ENCODE peak calls at places on chromosomes 2 and 18, in seven cellular contexts. One of them, this sample, is unnamed.

GRCh38 chr2:85936421-85937068 is 47.8 kb upstream of the ST3GAL5 start:
- DNase-seq in fibroblast of villous mesenchyme: no peak
- DNase-seq in colonic mucosa: no peak
- DNase-seq in epithelial cell of esophagus: no peak
- DNase-seq in fibroblast of the aortic adventitia: no peak
- DNase-seq in lower leg skin: no peak
- DNase-seq in tibial nerve: no peak
- DNase-seq in this sample: no peak

GRCh38 chr2:130837811-130838565 is 1.3 kb downstream of the ARHGEF4 start:
- DNase-seq in lower leg skin: no peak
- DNase-seq in tibial nerve: no peak
- DNase-seq in colonic mucosa: no peak
- DNase-seq in fibroblast of the aortic adventitia: no peak
- DNase-seq in fibroblast of villous mesenchyme: no peak
- DNase-seq in epithelial cell of esophagus: no peak
- DNase-seq in this sample: no peak

GRCh38 chr2:169362346-169363026 is at the start of gene LRP2:
- DNase-seq in lower leg skin: no peak
- DNase-seq in tibial nerve: no peak
- DNase-seq in epithelial cell of esophagus: no peak
- DNase-seq in colonic mucosa: peak; percentile 24
- DNase-seq in fibroblast of the aortic adventitia: no peak
- DNase-seq in fibroblast of villous mesenchyme: no peak
- DNase-seq in this sample: no peak

GRCh38 chr2:15810451-15811150 is 129.7 kb upstream of the MYCN start:
- DNase-seq in lower leg skin: no peak
- DNase-seq in fibroblast of villous mesenchyme: no peak
- DNase-seq in tibial nerve: no peak
- DNase-seq in colonic mucosa: no peak
- DNase-seq in epithelial cell of esophagus: no peak
- DNase-seq in fibroblast of the aortic adventitia: no peak
- DNase-seq in this sample: no peak

GRCh38 chr2:109660046-109660860 is 46.1 kb downstream of the SOWAHC start:
- DNase-seq in epithelial cell of esophagus: peak; percentile 30
- DNase-seq in fibroblast of villous mesenchyme: no peak
- DNase-seq in fibroblast of the aortic adventitia: no peak
- DNase-seq in tibial nerve: no peak
- DNase-seq in lower leg skin: peak; percentile 74
- DNase-seq in colonic mucosa: no peak
- DNase-seq in this sample: no peak

GRCh38 chr2:230411484-230412368 is 4.3 kb upstream of the SP100 start:
- DNase-seq in fibroblast of the aortic adventitia: peak; percentile 74
- DNase-seq in fibroblast of villous mesenchyme: peak; percentile 80
- DNase-seq in colonic mucosa: peak; percentile 75
- DNase-seq in lower leg skin: peak; percentile 89
- DNase-seq in epithelial cell of esophagus: peak; percentile 43
- DNase-seq in tibial nerve: peak; percentile 42
- DNase-seq in this sample: no peak

GRCh38 chr2:144290276-144290675 is 229.6 kb downstream of the ZEB2 start:
- DNase-seq in colonic mucosa: no peak
- DNase-seq in epithelial cell of esophagus: no peak
- DNase-seq in fibroblast of the aortic adventitia: no peak
- DNase-seq in fibroblast of villous mesenchyme: no peak
- DNase-seq in lower leg skin: no peak
- DNase-seq in tibial nerve: no peak
- DNase-seq in this sample: no peak

GRCh38 chr2:240280621-240281020 is 140.2 kb upstream of the OTOS start:
- DNase-seq in colonic mucosa: no peak
- DNase-seq in fibroblast of the aortic adventitia: no peak
- DNase-seq in lower leg skin: no peak
- DNase-seq in tibial nerve: no peak
- DNase-seq in fibroblast of villous mesenchyme: peak; percentile 30
- DNase-seq in epithelial cell of esophagus: no peak
- DNase-seq in this sample: no peak

GRCh38 chr2:84889332-84889731 is 8.4 kb upstream of the TRABD2A start:
- DNase-seq in colonic mucosa: peak; percentile 17
- DNase-seq in epithelial cell of esophagus: no peak
- DNase-seq in tibial nerve: no peak
- DNase-seq in fibroblast of villous mesenchyme: no peak
- DNase-seq in lower leg skin: no peak
- DNase-seq in fibroblast of the aortic adventitia: no peak
- DNase-seq in this sample: no peak

GRCh38 chr2:191593622-191594416 is 84.1 kb upstream of the NABP1 start:
- DNase-seq in tibial nerve: no peak
- DNase-seq in lower leg skin: no peak
- DNase-seq in fibroblast of villous mesenchyme: no peak
- DNase-seq in fibroblast of the aortic adventitia: peak; percentile 66
- DNase-seq in epithelial cell of esophagus: peak; percentile 98
- DNase-seq in colonic mucosa: no peak
- DNase-seq in this sample: no peak

GRCh38 chr2:23551875-23552274 is 166.9 kb downstream of the KLHL29 start:
- DNase-seq in fibroblast of the aortic adventitia: no peak
- DNase-seq in epithelial cell of esophagus: no peak
- DNase-seq in fibroblast of villous mesenchyme: no peak
- DNase-seq in tibial nerve: no peak
- DNase-seq in lower leg skin: no peak
- DNase-seq in colonic mucosa: no peak
- DNase-seq in this sample: no peak

DNA sequence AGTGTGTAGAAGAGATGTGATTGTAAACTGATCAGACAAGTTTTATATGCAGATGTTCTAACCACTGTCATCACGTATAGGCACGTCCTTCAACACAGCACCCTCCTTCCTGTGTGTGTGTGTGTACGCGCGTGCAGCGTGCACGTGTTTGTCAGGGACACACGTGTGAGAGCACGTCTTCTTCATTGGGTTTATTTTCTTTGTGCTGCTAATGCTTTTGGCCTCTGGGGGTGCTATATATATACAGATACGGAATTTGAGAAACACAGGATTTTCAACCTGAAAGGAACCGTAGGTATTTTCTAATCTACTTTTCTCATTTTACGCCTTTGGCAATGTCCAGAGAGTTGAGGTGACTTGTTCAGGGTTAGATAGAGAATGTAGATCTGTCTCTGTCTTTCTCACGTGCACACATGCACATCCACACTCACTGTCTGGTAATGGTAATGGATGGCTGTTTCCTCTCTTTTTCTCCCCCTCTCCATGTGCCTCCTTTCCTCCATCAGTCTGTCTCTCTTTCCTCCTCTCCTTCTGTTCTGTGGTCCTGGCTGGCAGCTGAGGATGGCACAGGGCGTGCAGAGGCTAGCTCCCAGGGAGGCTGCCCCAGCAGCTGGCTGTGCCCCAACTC is 13.4 kb upstream of the CELF4 start:
- DNase-seq in fibroblast of villous mesenchyme: no peak
- DNase-seq in tibial nerve: no peak
- DNase-seq in fibroblast of the aortic adventitia: peak; percentile 7
- DNase-seq in colonic mucosa: no peak
- DNase-seq in epithelial cell of esophagus: peak; percentile 42
- DNase-seq in lower leg skin: no peak
- DNase-seq in this sample: no peak
- TF ChIP-seq CTCF in fibroblast of villous mesenchyme: peak; percentile 25
- TF ChIP-seq CTCF in tibial nerve: peak; percentile 21
- TF ChIP-seq CTCF in fibroblast of the aortic adventitia: peak; percentile 35
- TF ChIP-seq CTCF in colonic mucosa: no peak
- TF ChIP-seq CTCF in epithelial cell of esophagus: peak; percentile 49
- TF ChIP-seq CTCF in lower leg skin: no peak
- TF ChIP-seq CTCF in this sample: peak; percentile 20

GRCh38 chr2:31675485-31675901 is 94.8 kb upstream of the SRD5A2 start:
- DNase-seq in epithelial cell of esophagus: no peak
- DNase-seq in fibroblast of the aortic adventitia: no peak
- DNase-seq in lower leg skin: no peak
- DNase-seq in fibroblast of villous mesenchyme: no peak
- DNase-seq in tibial nerve: no peak
- DNase-seq in colonic mucosa: no peak
- DNase-seq in this sample: no peak
- TF ChIP-seq CTCF in epithelial cell of esophagus: no peak
- TF ChIP-seq CTCF in fibroblast of the aortic adventitia: no peak
- TF ChIP-seq CTCF in lower leg skin: no peak
- TF ChIP-seq CTCF in fibroblast of villous mesenchyme: no peak
- TF ChIP-seq CTCF in tibial nerve: no peak
- TF ChIP-seq CTCF in colonic mucosa: no peak
- TF ChIP-seq CTCF in this sample: no peak

GRCh38 chr2:148978736-148979135 is 59.8 kb upstream of the LYPD6B start:
- DNase-seq in lower leg skin: no peak
- DNase-seq in epithelial cell of esophagus: no peak
- DNase-seq in fibroblast of villous mesenchyme: peak; percentile 24
- DNase-seq in fibroblast of the aortic adventitia: peak; percentile 12
- DNase-seq in tibial nerve: peak; percentile 33
- DNase-seq in colonic mucosa: no peak
- DNase-seq in this sample: no peak

GRCh38 chr2:148979919-148980277 is 58.6 kb upstream of the LYPD6B start:
- DNase-seq in tibial nerve: no peak
- DNase-seq in epithelial cell of esophagus: no peak
- DNase-seq in lower leg skin: no peak
- DNase-seq in fibroblast of the aortic adventitia: no peak
- DNase-seq in fibroblast of villous mesenchyme: no peak
- DNase-seq in colonic mucosa: no peak
- DNase-seq in this sample: no peak

GRCh38 chr2:148981350-148981749 is 57.1 kb upstream of the LYPD6B start:
- DNase-seq in lower leg skin: no peak
- DNase-seq in tibial nerve: no peak
- DNase-seq in epithelial cell of esophagus: no peak
- DNase-seq in colonic mucosa: no peak
- DNase-seq in fibroblast of villous mesenchyme: no peak
- DNase-seq in fibroblast of the aortic adventitia: no peak
- DNase-seq in this sample: no peak

GRCh38 chr2:148979164-148979918 is 59.2 kb upstream of the LYPD6B start:
- DNase-seq in tibial nerve: no peak
- DNase-seq in fibroblast of the aortic adventitia: no peak
- DNase-seq in colonic mucosa: no peak
- DNase-seq in epithelial cell of esophagus: no peak
- DNase-seq in fibroblast of villous mesenchyme: no peak
- DNase-seq in lower leg skin: no peak
- DNase-seq in this sample: no peak

DNA sequence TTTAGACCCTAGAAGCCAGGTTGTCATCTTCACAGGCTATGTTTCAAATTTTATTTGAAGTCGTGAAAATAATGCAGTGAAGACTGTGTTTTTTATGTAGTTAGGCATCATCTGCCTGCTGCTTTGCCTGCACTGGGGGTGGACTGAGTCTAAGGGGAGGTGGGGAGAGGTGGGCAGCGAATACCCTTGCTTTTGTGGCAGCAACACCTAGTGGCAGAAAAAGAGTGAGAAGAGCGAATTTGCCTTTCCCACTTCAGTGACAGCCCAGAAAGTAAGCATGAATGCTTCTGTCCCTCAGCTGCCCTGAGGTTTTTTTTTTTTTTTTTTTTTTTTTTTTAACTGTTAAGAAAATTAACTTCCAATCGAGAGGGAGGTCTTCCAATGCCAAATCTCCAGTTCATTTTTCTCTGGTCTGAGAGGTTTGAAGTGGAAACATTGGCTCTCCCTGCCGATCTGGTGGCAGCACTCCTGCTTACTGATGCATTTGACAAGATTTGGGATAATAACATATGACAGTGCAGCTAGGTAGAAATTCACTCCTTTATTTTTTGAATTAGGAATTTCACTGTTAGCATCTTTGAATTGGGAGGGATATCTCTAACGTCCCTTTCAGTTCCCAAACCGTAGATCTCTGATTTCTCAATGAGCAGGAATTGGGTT is 60.3 kb upstream of the LYPD6B start:
- DNase-seq in fibroblast of the aortic adventitia: no peak
- DNase-seq in fibroblast of villous mesenchyme: no peak
- DNase-seq in lower leg skin: no peak
- DNase-seq in tibial nerve: no peak
- DNase-seq in epithelial cell of esophagus: no peak
- DNase-seq in colonic mucosa: no peak
- DNase-seq in this sample: no peak
- TF ChIP-seq CTCF in fibroblast of the aortic adventitia: no peak
- TF ChIP-seq CTCF in fibroblast of villous mesenchyme: no peak
- TF ChIP-seq CTCF in lower leg skin: no peak
- TF ChIP-seq CTCF in tibial nerve: no peak
- TF ChIP-seq CTCF in epithelial cell of esophagus: no peak
- TF ChIP-seq CTCF in colonic mucosa: no peak
- TF ChIP-seq CTCF in this sample: no peak

DNA sequence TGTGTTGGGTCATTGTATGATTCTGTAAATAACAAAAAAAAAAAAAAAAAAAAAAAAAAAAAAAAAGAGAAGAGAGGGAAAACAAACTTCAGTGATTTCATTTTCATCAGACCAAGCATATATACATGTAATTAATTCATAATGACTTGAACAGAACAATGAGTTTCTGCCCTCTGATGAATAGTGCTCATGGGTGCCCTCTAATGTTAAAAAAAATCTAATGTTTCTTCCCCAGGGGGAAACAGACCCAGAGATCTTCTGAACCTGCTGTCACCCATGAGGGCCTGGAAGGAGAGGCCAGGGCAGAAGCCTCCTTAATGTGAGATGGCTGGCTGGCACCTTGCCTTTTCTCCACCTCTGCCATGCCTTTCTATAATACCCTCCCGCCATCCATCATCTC is 289.2 kb downstream of the ZNF521 start:
- DNase-seq in colonic mucosa: no peak
- DNase-seq in tibial nerve: no peak
- DNase-seq in fibroblast of the aortic adventitia: no peak
- DNase-seq in fibroblast of villous mesenchyme: no peak
- DNase-seq in epithelial cell of esophagus: no peak
- DNase-seq in lower leg skin: no peak
- DNase-seq in this sample: no peak
- TF ChIP-seq CTCF in colonic mucosa: no peak
- TF ChIP-seq CTCF in tibial nerve: no peak
- TF ChIP-seq CTCF in fibroblast of the aortic adventitia: no peak
- TF ChIP-seq CTCF in fibroblast of villous mesenchyme: no peak
- TF ChIP-seq CTCF in epithelial cell of esophagus: no peak
- TF ChIP-seq CTCF in lower leg skin: no peak
- TF ChIP-seq CTCF in this sample: no peak